ENCODE peak calls at places on chromosomes 4 and X, in four cellular contexts. One of them, this sample, is unnamed.

GRCh38 chr4:41448935-41449334 is 89.0 kb upstream of the LIMCH1 start:
- DNase-seq in left ventricle myocardium inferior: peak; percentile 34
- DNase-seq in Peyer's patch: no peak
- DNase-seq in fibroblast of mammary gland: peak; percentile 45
- DNase-seq in this sample: no peak

GRCh38 chr4:178037459-178038214 is 595.4 kb upstream of the AGA start:
- DNase-seq in Peyer's patch: no peak
- DNase-seq in fibroblast of mammary gland: no peak
- DNase-seq in left ventricle myocardium inferior: no peak
- DNase-seq in this sample: no peak

GRCh38 chrX:39755152-39756032 is 342.4 kb downstream of the BCOR start:
- DNase-seq in Peyer's patch: no peak
- DNase-seq in left ventricle myocardium inferior: peak; percentile 75
- DNase-seq in fibroblast of mammary gland: peak; percentile 95
- DNase-seq in this sample: no peak

GRCh38 chr4:28075557-28075956 is 1214.9 kb downstream of the STIM2 start:
- DNase-seq in fibroblast of mammary gland: no peak
- DNase-seq in left ventricle myocardium inferior: no peak
- DNase-seq in Peyer's patch: no peak
- DNase-seq in this sample: no peak

GRCh38 chrX:13094780-13095425 is 50.5 kb upstream of the FAM9C start:
- DNase-seq in Peyer's patch: no peak
- DNase-seq in fibroblast of mammary gland: no peak
- DNase-seq in left ventricle myocardium inferior: peak; percentile 16
- DNase-seq in this sample: no peak

GRCh38 chr4:43763029-43763610 is 685.5 kb downstream of the KCTD8 start:
- DNase-seq in fibroblast of mammary gland: peak; percentile 2
- DNase-seq in Peyer's patch: no peak
- DNase-seq in left ventricle myocardium inferior: no peak
- DNase-seq in this sample: no peak

GRCh38 chr4:28014469-28014868 is 1153.8 kb downstream of the STIM2 start:
- DNase-seq in Peyer's patch: no peak
- DNase-seq in left ventricle myocardium inferior: no peak
- DNase-seq in fibroblast of mammary gland: no peak
- DNase-seq in this sample: no peak

GRCh38 chr4:41319553-41319952 is 62.8 kb downstream of the UCHL1 start:
- DNase-seq in Peyer's patch: no peak
- DNase-seq in left ventricle myocardium inferior: no peak
- DNase-seq in fibroblast of mammary gland: no peak
- DNase-seq in this sample: no peak

GRCh38 chr4:80231180-80231579 is 33.9 kb downstream of the PRDM8 start:
- DNase-seq in left ventricle myocardium inferior: no peak
- DNase-seq in Peyer's patch: no peak
- DNase-seq in fibroblast of mammary gland: no peak
- DNase-seq in this sample: no peak

GRCh38 chr4:157043131-157043530 is 32.8 kb upstream of the GLRB start:
- DNase-seq in Peyer's patch: no peak
- DNase-seq in left ventricle myocardium inferior: no peak
- DNase-seq in fibroblast of mammary gland: peak; percentile 52
- DNase-seq in this sample: no peak

GRCh38 chrX:139106111-139106510 is 394.6 kb upstream of the FGF13 start:
- DNase-seq in fibroblast of mammary gland: peak; percentile 59
- DNase-seq in Peyer's patch: no peak
- DNase-seq in left ventricle myocardium inferior: no peak
- DNase-seq in this sample: no peak

GRCh38 chr4:113071811-113072210 is 22.4 kb downstream of the ANK2 start:
- DNase-seq in left ventricle myocardium inferior: no peak
- DNase-seq in Peyer's patch: no peak
- DNase-seq in fibroblast of mammary gland: no peak
- DNase-seq in this sample: no peak

DNA sequence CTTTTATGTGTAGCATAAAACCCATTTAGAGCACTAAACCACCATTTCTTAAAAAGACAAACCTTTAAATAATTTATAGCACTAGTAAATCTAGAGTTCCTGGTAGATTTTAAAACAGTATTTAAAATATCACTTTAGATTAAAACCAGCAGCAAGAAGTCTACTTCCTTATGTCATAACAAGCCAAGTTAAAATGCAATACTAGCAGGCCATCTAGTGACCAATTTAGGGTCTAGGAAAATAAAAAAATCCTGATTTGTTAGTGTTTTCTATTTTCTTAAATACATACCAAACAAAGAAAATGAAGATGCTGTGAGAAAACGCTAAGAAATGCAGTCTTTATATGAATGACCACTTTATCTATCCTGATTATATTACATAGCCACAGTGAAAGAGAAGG is 53.9 kb downstream of the PAPSS1 start:
- DNase-seq in Peyer's patch: no peak
- DNase-seq in left ventricle myocardium inferior: no peak
- DNase-seq in fibroblast of mammary gland: peak; percentile 48
- DNase-seq in this sample: no peak
- TF ChIP-seq CTCF in Peyer's patch: no peak
- TF ChIP-seq CTCF in left ventricle myocardium inferior: peak; percentile 53
- TF ChIP-seq CTCF in fibroblast of mammary gland: peak; percentile 35
- TF ChIP-seq CTCF in this sample: peak; percentile 52

GRCh38 chr4:186131935-186132334 is 27.4 kb downstream of the FAM149A start:
- DNase-seq in left ventricle myocardium inferior: no peak
- DNase-seq in fibroblast of mammary gland: no peak
- DNase-seq in Peyer's patch: no peak
- DNase-seq in this sample: no peak

GRCh38 chr4:186134254-186134653 is 29.8 kb downstream of the FAM149A start:
- DNase-seq in fibroblast of mammary gland: no peak
- DNase-seq in left ventricle myocardium inferior: no peak
- DNase-seq in Peyer's patch: no peak
- DNase-seq in this sample: no peak

GRCh38 chr4:186128842-186129241 is 24.3 kb downstream of the FAM149A start:
- DNase-seq in left ventricle myocardium inferior: no peak
- DNase-seq in fibroblast of mammary gland: no peak
- DNase-seq in Peyer's patch: no peak
- DNase-seq in this sample: no peak

GRCh38 chr4:186137193-186137792 is 32.8 kb downstream of the FAM149A start:
- DNase-seq in left ventricle myocardium inferior: no peak
- DNase-seq in Peyer's patch: no peak
- DNase-seq in fibroblast of mammary gland: peak; percentile 34
- DNase-seq in this sample: no peak

GRCh38 chr4:186132577-186133277 is 28.2 kb downstream of the FAM149A start:
- DNase-seq in fibroblast of mammary gland: peak; percentile 7
- DNase-seq in Peyer's patch: no peak
- DNase-seq in left ventricle myocardium inferior: no peak
- DNase-seq in this sample: no peak
- TF ChIP-seq CTCF in fibroblast of mammary gland: no peak
- TF ChIP-seq CTCF in Peyer's patch: no peak
- TF ChIP-seq CTCF in left ventricle myocardium inferior: peak; percentile 16
- TF ChIP-seq CTCF in this sample: peak; percentile 58

GRCh38 chr4:189825466-189825865 is 115.2 kb upstream of the FRG1 start:
- DNase-seq in fibroblast of mammary gland: no peak
- DNase-seq in left ventricle myocardium inferior: no peak
- DNase-seq in Peyer's patch: no peak
- DNase-seq in this sample: no peak
- TF ChIP-seq CTCF in fibroblast of mammary gland: no peak
- TF ChIP-seq CTCF in left ventricle myocardium inferior: no peak
- TF ChIP-seq CTCF in Peyer's patch: no peak
- TF ChIP-seq CTCF in this sample: no peak

DNA sequence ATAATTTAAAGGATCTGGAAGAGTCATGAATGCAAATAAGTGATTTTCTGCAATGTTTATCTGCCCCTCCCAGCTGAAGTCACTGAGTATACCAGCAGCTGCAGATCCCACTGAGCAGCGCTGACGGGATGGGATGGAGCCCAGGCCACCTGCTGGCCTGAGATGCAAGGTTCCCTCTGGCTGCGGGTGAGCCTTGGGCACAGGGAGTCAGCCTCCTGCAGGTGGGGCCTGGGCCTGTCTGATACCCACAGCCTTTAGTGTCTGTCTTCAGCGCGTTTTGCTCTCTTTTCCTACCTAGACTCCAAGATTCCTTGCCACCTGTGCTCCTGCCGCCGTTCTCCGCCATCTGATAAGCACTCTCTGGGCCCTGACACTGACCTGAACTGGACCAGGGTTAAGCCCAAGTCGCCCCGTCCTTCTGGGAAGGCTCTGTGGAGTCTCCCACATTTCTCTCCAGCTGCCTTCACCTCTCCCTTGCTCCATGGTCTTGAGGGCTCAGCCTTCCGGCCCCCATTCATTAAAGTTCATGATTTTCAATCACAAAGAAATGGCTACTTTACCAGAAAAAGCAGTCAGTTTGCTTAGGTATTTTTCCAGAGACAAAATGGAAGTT is 223.1 kb upstream of the FAT1 start:
- DNase-seq in left ventricle myocardium inferior: no peak
- DNase-seq in fibroblast of mammary gland: peak; percentile 18
- DNase-seq in Peyer's patch: no peak
- DNase-seq in this sample: no peak
- TF ChIP-seq CTCF in left ventricle myocardium inferior: no peak
- TF ChIP-seq CTCF in fibroblast of mammary gland: peak; percentile 13
- TF ChIP-seq CTCF in Peyer's patch: no peak
- TF ChIP-seq CTCF in this sample: peak; percentile 60

GRCh38 chr4:3465698-3466671 is 2.9 kb downstream of the DOK7 start:
- DNase-seq in Peyer's patch: no peak
- DNase-seq in fibroblast of mammary gland: peak; percentile 9
- DNase-seq in left ventricle myocardium inferior: peak; percentile 31
- DNase-seq in this sample: no peak
- TF ChIP-seq CTCF in Peyer's patch: no peak
- TF ChIP-seq CTCF in fibroblast of mammary gland: peak; percentile 12
- TF ChIP-seq CTCF in left ventricle myocardium inferior: peak; percentile 58
- TF ChIP-seq CTCF in this sample: peak; percentile 61

GRCh38 chr4:115871596-115871995 is 758.2 kb upstream of the NDST4 start:
- DNase-seq in fibroblast of mammary gland: no peak
- DNase-seq in left ventricle myocardium inferior: no peak
- DNase-seq in Peyer's patch: no peak
- DNase-seq in this sample: no peak

DNA sequence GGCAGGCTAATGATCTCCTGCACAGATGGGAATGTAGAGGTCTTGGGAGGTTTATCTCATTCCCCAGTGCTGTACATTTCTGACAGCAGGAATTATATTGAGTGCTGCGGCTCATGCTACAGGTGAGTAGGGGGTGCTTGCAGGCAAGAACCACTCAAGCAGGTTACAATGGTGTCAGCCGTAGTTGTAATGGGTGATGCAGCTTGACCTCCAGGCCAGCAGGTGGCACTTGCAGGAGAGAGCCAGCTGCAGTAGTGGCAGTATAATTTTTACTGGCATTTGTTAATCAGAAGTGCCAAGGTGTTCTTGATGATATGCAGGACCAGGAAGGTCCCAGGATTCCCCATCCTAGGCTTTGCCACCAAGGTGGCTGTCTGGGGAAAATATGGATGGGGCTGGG is 759.6 kb upstream of the NDST4 start:
- DNase-seq in fibroblast of mammary gland: no peak
- DNase-seq in Peyer's patch: no peak
- DNase-seq in left ventricle myocardium inferior: no peak
- DNase-seq in this sample: no peak
- TF ChIP-seq CTCF in fibroblast of mammary gland: no peak
- TF ChIP-seq CTCF in Peyer's patch: no peak
- TF ChIP-seq CTCF in left ventricle myocardium inferior: no peak
- TF ChIP-seq CTCF in this sample: no peak